ENCODE peak calls at places on chromosomes 3 and 15, in eight cellular contexts. One of them, this sample, is unnamed.
A peak's percentile ranks its signal among the peaks of the same experiment; 100 is the strongest.

GRCh38 chr15:62020576-62021160 is 39.6 kb downstream of the VPS13C start:
- DNase-seq in SK-N-SH: no peak
- DNase-seq in GM23248: peak; percentile 60
- DNase-seq in GM23338: no peak
- DNase-seq in MM.1S: no peak
- DNase-seq in PC-3: peak; percentile 30
- DNase-seq in HCT116: no peak
- DNase-seq in hepatocyte: no peak
- DNase-seq in this sample: no peak

GRCh38 chr3:109050591-109051167 is 67.3 kb downstream of the MORC1 start:
- DNase-seq in hepatocyte: peak; percentile 46
- DNase-seq in MM.1S: peak; percentile 58
- DNase-seq in GM23248: peak; percentile 37
- DNase-seq in PC-3: peak; percentile 59
- DNase-seq in GM23338: peak; percentile 48
- DNase-seq in SK-N-SH: peak; percentile 20
- DNase-seq in HCT116: peak; percentile 39
- DNase-seq in this sample: peak; percentile 16

GRCh38 chr3:42071720-42072582 is 19.2 kb upstream of the TRAK1 start:
- DNase-seq in SK-N-SH: peak; percentile 64
- DNase-seq in PC-3: peak; percentile 97
- DNase-seq in GM23338: peak; percentile 74
- DNase-seq in hepatocyte: peak; percentile 68
- DNase-seq in HCT116: no peak
- DNase-seq in MM.1S: peak; percentile 85
- DNase-seq in GM23248: peak; percentile 80
- DNase-seq in this sample: peak; percentile 44

GRCh38 chr3:156509209-156510174 is 45.4 kb downstream of the SSR3 start:
- DNase-seq in GM23338: peak; percentile 85
- DNase-seq in hepatocyte: peak; percentile 75
- DNase-seq in PC-3: peak; percentile 86
- DNase-seq in HCT116: peak; percentile 37
- DNase-seq in GM23248: peak; percentile 73
- DNase-seq in MM.1S: peak; percentile 84
- DNase-seq in SK-N-SH: peak; percentile 63
- DNase-seq in this sample: peak; percentile 61

GRCh38 chr15:57947282-57947681 is 118.2 kb downstream of the ALDH1A2 start:
- DNase-seq in hepatocyte: no peak
- DNase-seq in MM.1S: no peak
- DNase-seq in SK-N-SH: no peak
- DNase-seq in HCT116: no peak
- DNase-seq in GM23338: no peak
- DNase-seq in PC-3: no peak
- DNase-seq in GM23248: no peak
- DNase-seq in this sample: no peak

GRCh38 chr3:113714702-113715101 is 18.3 kb upstream of the USF3 start:
- DNase-seq in GM23248: no peak
- DNase-seq in MM.1S: no peak
- DNase-seq in GM23338: no peak
- DNase-seq in hepatocyte: no peak
- DNase-seq in SK-N-SH: no peak
- DNase-seq in HCT116: no peak
- DNase-seq in PC-3: no peak
- DNase-seq in this sample: no peak

GRCh38 chr3:152317956-152318355 is 49.2 kb downstream of the MBNL1 start:
- DNase-seq in hepatocyte: no peak
- DNase-seq in HCT116: no peak
- DNase-seq in GM23248: peak; percentile 87
- DNase-seq in SK-N-SH: no peak
- DNase-seq in PC-3: peak; percentile 63
- DNase-seq in MM.1S: no peak
- DNase-seq in GM23338: no peak
- DNase-seq in this sample: no peak

GRCh38 chr3:42302924-42303634 is 37.1 kb upstream of the CCK start:
- DNase-seq in MM.1S: no peak
- DNase-seq in SK-N-SH: no peak
- DNase-seq in GM23248: no peak
- DNase-seq in GM23338: no peak
- DNase-seq in hepatocyte: no peak
- DNase-seq in PC-3: no peak
- DNase-seq in HCT116: no peak
- DNase-seq in this sample: no peak

GRCh38 chr3:134857776-134858515 is 62.9 kb downstream of the EPHB1 start:
- DNase-seq in MM.1S: no peak
- DNase-seq in GM23338: no peak
- DNase-seq in GM23248: no peak
- DNase-seq in hepatocyte: no peak
- DNase-seq in PC-3: no peak
- DNase-seq in HCT116: no peak
- DNase-seq in SK-N-SH: no peak
- DNase-seq in this sample: no peak

GRCh38 chr3:50515565-50516047 is 12.2 kb upstream of the CACNA2D2 start:
- DNase-seq in GM23338: peak; percentile 70
- DNase-seq in PC-3: no peak
- DNase-seq in GM23248: no peak
- DNase-seq in MM.1S: no peak
- DNase-seq in SK-N-SH: peak; percentile 85
- DNase-seq in HCT116: no peak
- DNase-seq in hepatocyte: peak; percentile 60
- DNase-seq in this sample: peak; percentile 89

GRCh38 chr3:50516048-50516871 is 12.8 kb upstream of the CACNA2D2 start:
- DNase-seq in hepatocyte: peak; percentile 91
- DNase-seq in HCT116: no peak
- DNase-seq in PC-3: no peak
- DNase-seq in SK-N-SH: peak; percentile 88
- DNase-seq in GM23338: peak; percentile 87
- DNase-seq in GM23248: peak; percentile 13
- DNase-seq in MM.1S: no peak
- DNase-seq in this sample: peak; percentile 89

GRCh38 chr3:50519471-50520089 is 16.1 kb upstream of the CACNA2D2 start:
- DNase-seq in SK-N-SH: peak; percentile 79
- DNase-seq in hepatocyte: peak; percentile 81
- DNase-seq in MM.1S: peak; percentile 54
- DNase-seq in GM23338: peak; percentile 89
- DNase-seq in PC-3: peak; percentile 77
- DNase-seq in HCT116: peak; percentile 60
- DNase-seq in GM23248: peak; percentile 62
- DNase-seq in this sample: peak; percentile 84

GRCh38 chr3:50518441-50518840 is 15.0 kb upstream of the CACNA2D2 start:
- DNase-seq in GM23338: no peak
- DNase-seq in PC-3: no peak
- DNase-seq in HCT116: no peak
- DNase-seq in MM.1S: no peak
- DNase-seq in SK-N-SH: no peak
- DNase-seq in GM23248: no peak
- DNase-seq in hepatocyte: no peak
- DNase-seq in this sample: no peak

GRCh38 chr3:50517721-50518206 is 14.3 kb upstream of the CACNA2D2 start:
- DNase-seq in hepatocyte: no peak
- DNase-seq in SK-N-SH: no peak
- DNase-seq in GM23338: no peak
- DNase-seq in MM.1S: no peak
- DNase-seq in HCT116: no peak
- DNase-seq in GM23248: no peak
- DNase-seq in PC-3: no peak
- DNase-seq in this sample: no peak
- H3K27me3 ChIP-seq in hepatocyte: peaks cover 4% of the 10 kb centered on the region
- H3K27me3 ChIP-seq in SK-N-SH: peaks cover 10% of the 10 kb centered on the region
- H3K27me3 ChIP-seq in GM23338: no peaks in the 10 kb centered on the region
- H3K27me3 ChIP-seq in MM.1S: peaks cover 81% of the 10 kb centered on the region
- H3K27me3 ChIP-seq in HCT116: peaks cover 4% of the 10 kb centered on the region
- H3K27me3 ChIP-seq in GM23248: peaks cover 40% of the 10 kb centered on the region
- H3K27me3 ChIP-seq in PC-3: peaks cover 16% of the 10 kb centered on the region
- H3K27me3 ChIP-seq in this sample: no peaks in the 10 kb centered on the region

DNA sequence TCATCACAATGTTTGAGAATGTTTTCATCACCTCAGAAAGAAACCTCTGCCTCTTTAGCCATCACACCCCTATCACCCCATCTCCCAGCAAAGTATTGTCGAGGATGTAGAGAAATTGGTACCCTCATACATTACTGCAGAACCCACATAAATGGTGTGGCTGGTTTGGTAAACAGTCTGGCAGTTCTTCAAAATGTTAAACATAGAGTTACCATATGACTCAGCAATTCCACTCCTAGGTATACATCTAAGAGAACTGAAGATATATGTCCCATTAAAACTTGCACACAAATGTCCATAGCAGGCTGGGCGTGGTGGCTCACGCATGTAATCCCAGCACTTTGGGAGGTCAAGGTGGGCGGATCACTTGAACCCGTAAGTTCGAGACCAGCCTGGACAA is 8.7 kb upstream of the ETFA start:
- DNase-seq in HCT116: no peak
- DNase-seq in hepatocyte: no peak
- DNase-seq in PC-3: peak; percentile 45
- DNase-seq in SK-N-SH: no peak
- DNase-seq in GM23248: no peak
- DNase-seq in GM23338: no peak
- DNase-seq in MM.1S: no peak
- DNase-seq in this sample: no peak
- TF ChIP-seq EZH2phosphoT487 in HCT116: no peak
- TF ChIP-seq EZH2phosphoT487 in hepatocyte: no peak
- TF ChIP-seq EZH2phosphoT487 in PC-3: no peak
- TF ChIP-seq EZH2phosphoT487 in SK-N-SH: no peak
- TF ChIP-seq EZH2phosphoT487 in GM23248: no peak
- TF ChIP-seq EZH2phosphoT487 in GM23338: no peak
- TF ChIP-seq EZH2phosphoT487 in MM.1S: no peak
- TF ChIP-seq EZH2phosphoT487 in this sample: no peak

GRCh38 chr3:197533396-197534347 is 22.1 kb downstream of the BDH1 start:
- DNase-seq in GM23248: peak; percentile 42
- DNase-seq in HCT116: no peak
- DNase-seq in PC-3: no peak
- DNase-seq in MM.1S: no peak
- DNase-seq in GM23338: no peak
- DNase-seq in SK-N-SH: no peak
- DNase-seq in hepatocyte: no peak
- DNase-seq in this sample: no peak
- H3K27me3 ChIP-seq in GM23248: no peaks in the 10 kb centered on the region
- H3K27me3 ChIP-seq in HCT116: no peaks in the 10 kb centered on the region
- H3K27me3 ChIP-seq in PC-3: no peaks in the 10 kb centered on the region
- H3K27me3 ChIP-seq in MM.1S: no peaks in the 10 kb centered on the region
- H3K27me3 ChIP-seq in GM23338: no peaks in the 10 kb centered on the region
- H3K27me3 ChIP-seq in SK-N-SH: no peaks in the 10 kb centered on the region
- H3K27me3 ChIP-seq in hepatocyte: no peaks in the 10 kb centered on the region
- H3K27me3 ChIP-seq in this sample: no peaks in the 10 kb centered on the region

GRCh38 chr15:85314653-85315052 is 65.8 kb upstream of the AKAP13 start:
- DNase-seq in hepatocyte: no peak
- DNase-seq in GM23338: no peak
- DNase-seq in SK-N-SH: no peak
- DNase-seq in PC-3: no peak
- DNase-seq in HCT116: no peak
- DNase-seq in MM.1S: no peak
- DNase-seq in GM23248: peak; percentile 35
- DNase-seq in this sample: no peak
- TF ChIP-seq EZH2phosphoT487 in hepatocyte: no peak
- TF ChIP-seq EZH2phosphoT487 in GM23338: no peak
- TF ChIP-seq EZH2phosphoT487 in SK-N-SH: no peak
- TF ChIP-seq EZH2phosphoT487 in PC-3: no peak
- TF ChIP-seq EZH2phosphoT487 in HCT116: no peak
- TF ChIP-seq EZH2phosphoT487 in MM.1S: no peak
- TF ChIP-seq EZH2phosphoT487 in GM23248: no peak
- TF ChIP-seq EZH2phosphoT487 in this sample: no peak

This sample was measured in neural progenitor cell.